ENCODE peak calls at places on chromosomes 5 and 9, in seven cellular contexts. B is Karpas-422; C is WTC11; O is KBM-7; E is type B pancreatic cell; X is RWPE1; V is stimulated activated CD8-positive, alpha-beta memory T cell treated with anti-CD3 and anti-CD28 coated beads, Interleukin-7, amount 100 ng/mL, for 1 hour. G is an unnamed sample.

GRCh38 chr9:94922098-94922607 is 195.7 kb downstream of the AOPEP start:
- DNase-seq in C (no peak), B (no peak), E (no peak), V (no peak), X (peak), O (no peak), G (no peak)

GRCh38 chr5:143812085-143812705 is at the start of gene HMHB1:
- DNase-seq in E (no peak), B (no peak), V (no peak), C (no peak), X (no peak), O (no peak), G (no peak)

GRCh38 chr5:91456928-91457571 is 73.9 kb upstream of the ARRDC3 start:
- DNase-seq in B (no peak), V (no peak), C (no peak), E (no peak), O (no peak), X (no peak), G (no peak)

GRCh38 chr9:130669965-130670364 is 5.6 kb downstream of the PRDM12 start:
- DNase-seq in C (no peak), O (no peak), X (no peak), B (no peak), E (no peak), V (no peak), G (no peak)

GRCh38 chr9:134146774-134147493 is 11.1 kb downstream of the WDR5 start:
- DNase-seq in V (no peak), B (no peak), O (no peak), X (peak), C (no peak), E (no peak), G (no peak)

GRCh38 chr5:10663531-10664183 is 97.4 kb downstream of the DAP start:
- DNase-seq in V (no peak), B (no peak), O (no peak), E (no peak), C (no peak), X (no peak), G (no peak)

GRCh38 chr5:33612386-33612785 is 171.6 kb downstream of the TARS1 start:
- DNase-seq in B (no peak), E (no peak), O (no peak), V (no peak), C (no peak), X (no peak), G (no peak)

GRCh38 chr5:93845376-93845775 is 104.0 kb upstream of the POU5F2 start:
- DNase-seq in O (no peak), X (no peak), C (no peak), V (no peak), E (no peak), B (no peak), G (no peak)

GRCh38 chr9:136441191-136441680 is 1.6 kb upstream of the INPP5E start:
- DNase-seq in B (no peak), X (no peak), E (no peak), O (no peak), V (no peak), C (no peak), G (no peak)

GRCh38 chr9:84374516-84374915 is 34.0 kb upstream of the SLC28A3 start:
- DNase-seq in C (no peak), O (no peak), X (no peak), V (no peak), E (no peak), B (no peak), G (no peak)

GRCh38 chr9:136903041-136903554 is 16.8 kb downstream of the TRAF2 start:
- DNase-seq in B (no peak), X (no peak), E (no peak), O (no peak), V (no peak), C (no peak), G (no peak)

GRCh38 chr9:69325409-69326212 is 596 bp downstream of the ENTREP1 start:
- DNase-seq in X (no peak), B (no peak), C (peak), E (no peak), V (no peak), O (peak), G (no peak)

GRCh38 chr5:132371603-132371994 is 2.1 kb downstream of the SLC22A5 start:
- DNase-seq in E (no peak), O (peak), V (no peak), C (no peak), X (no peak), B (no peak), G (no peak)

GRCh38 chr5:137462816-137463520 is 36.2 kb downstream of the SPOCK1 start:
- DNase-seq in V (no peak), C (no peak), B (no peak), X (no peak), O (no peak), E (no peak), G (no peak)

GRCh38 chr5:109748545-109748944 is 58.8 kb downstream of the MAN2A1 start:
- DNase-seq in V (no peak), O (no peak), C (no peak), X (no peak), B (no peak), E (no peak), G (no peak)

GRCh38 chr5:159240301-159240870 is 22.7 kb upstream of the UBLCP1 start:
- DNase-seq in B (no peak), C (no peak), V (no peak), E (no peak), O (no peak), X (peak), G (no peak)

GRCh38 chr9:130315446-130316226 is 50.1 kb downstream of the HMCN2 start:
- DNase-seq in X (no peak), E (no peak), C (no peak), V (no peak), O (no peak), B (no peak), G (no peak)

GRCh38 chr5:117357886-117358285 is 783.3 kb upstream of the SEMA6A start:
- DNase-seq in C (no peak), E (no peak), V (no peak), B (no peak), X (no peak), O (no peak), G (no peak)

GRCh38 chr5:4361626-4362281 is 766.1 kb downstream of the IRX1 start:
- DNase-seq in X (no peak), E (no peak), O (no peak), C (no peak), V (no peak), B (no peak), G (no peak)